ENCODE peak calls at places on chromosomes 11 and 22, in four cellular contexts. A is SK-N-SH, D is WTC11, Q is H1. U is an unnamed sample.

GRCh38 chr22:49321477-49322055 is 506.1 kb downstream of the BRD1 start:
- DNase-seq in D (no peak), Q (no peak), A (peak), U (no peak)

GRCh38 chr22:27300661-27301285 is 500.8 kb downstream of the MN1 start:
- DNase-seq in A (no peak), D (no peak), Q (no peak), U (no peak)

GRCh38 chr11:131867457-131868257 is 497.2 kb downstream of the NTM start:
- DNase-seq in D (peak), Q (peak), A (peak), U (no peak)

GRCh38 chr11:41431784-41432183 is 27.7 kb downstream of the LRRC4C start:
- DNase-seq in A (peak), Q (no peak), D (peak), U (peak)

GRCh38 chr11:72058416-72059034 is 21.8 kb downstream of the NUMA1 start:
- DNase-seq in D (no peak), Q (no peak), A (no peak), U (no peak)

GRCh38 chr22:30361916-30362631 is 5.3 kb downstream of the CCDC157 start:
- DNase-seq in A (no peak), Q (no peak), D (no peak), U (no peak)

GRCh38 chr11:10778217-10778970 is 27.3 kb downstream of the CTR9 start:
- DNase-seq in Q (no peak), A (peak), D (no peak), U (no peak)

GRCh38 chr11:63670077-63670737 is 969 bp downstream of the ATL3 start:
- DNase-seq in A (no peak), Q (no peak), D (no peak), U (no peak)

GRCh38 chr11:72812604-72812967 is 1.6 kb upstream of the ATG16L2 start:
- DNase-seq in A (no peak), D (no peak), Q (no peak), U (no peak)

GRCh38 chr11:116199182-116199581 is 573.6 kb downstream of the BUD13 start:
- DNase-seq in A (peak), Q (no peak), D (no peak), U (no peak)

GRCh38 chr11:8682219-8683114 is at the start of the genes RPL27A and TRIM66:
- DNase-seq in Q (peak), A (peak), D (peak), U (peak)

GRCh38 chr11:44729718-44730117 is 3.0 kb downstream of the TSPAN18 start:
- DNase-seq in D (no peak), Q (no peak), A (no peak), U (no peak)

GRCh38 chr11:96389604-96390402 is at the start of the genes CCDC82 and JRKL:
- DNase-seq in A (peak), Q (peak), D (peak), U (peak)

GRCh38 chr11:6481924-6482275 is 599 bp downstream of the TIMM10B start:
- DNase-seq in Q (no peak), D (no peak), A (no peak), U (no peak)

GRCh38 chr22:30021338-30021737 is 58.9 kb upstream of the HORMAD2 start:
- DNase-seq in Q (no peak), D (no peak), A (no peak), U (no peak)

GRCh38 chr11:80593981-80594380 is 1153.2 kb upstream of the TENM4 start:
- DNase-seq in A (no peak), D (no peak), Q (no peak), U (no peak)

GRCh38 chr11:68610452-68611116 is 73.8 kb upstream of the GAL start:
- DNase-seq in A (peak), Q (no peak), D (no peak), U (no peak)

GRCh38 chr11:60859616-60860250 is 4.0 kb upstream of the PTGDR2 start:
- DNase-seq in A (no peak), D (no peak), Q (no peak), U (no peak)

GRCh38 chr11:34679681-34680080 is 58.8 kb downstream of the EHF start:
- DNase-seq in Q (no peak), D (no peak), A (no peak), U (no peak)

GRCh38 chr11:460331-461199 is 10.5 kb downstream of the PTDSS2 start:
- DNase-seq in Q (no peak), A (no peak), D (no peak), U (peak)

GRCh38 chr11:15616130-15617105 is 501.7 kb downstream of the INSC start:
- DNase-seq in D (no peak), A (peak), Q (no peak), U (no peak)

GRCh38 chr11:123560001-123560400 is 94.4 kb downstream of the SCN3B start:
- DNase-seq in D (no peak), A (peak), Q (no peak), U (no peak)

GRCh38 chr11:95152878-95153856 is 63.5 kb downstream of the ENDOD1 start:
- DNase-seq in A (no peak), Q (no peak), D (no peak), U (peak)

GRCh38 chr22:49011769-49012598 is 815.7 kb downstream of the BRD1 start:
- DNase-seq in D (no peak), A (peak), Q (no peak), U (no peak)

GRCh38 chr11:9351956-9352355 is 32.5 kb upstream of the IPO7 start:
- DNase-seq in D (no peak), Q (no peak), A (no peak), U (no peak)

GRCh38 chr22:46251816-46252380 is 1.8 kb upstream of the CDPF1 start:
- DNase-seq in Q (no peak), A (no peak), D (no peak), U (no peak)

GRCh38 chr11:45092901-45093760 is 53.3 kb upstream of the PRDM11 start:
- DNase-seq in A (no peak), Q (no peak), D (no peak), U (no peak)

GRCh38 chr11:22165087-22165486 is 27.8 kb upstream of the ANO5 start:
- DNase-seq in A (no peak), D (no peak), Q (no peak), U (no peak)

GRCh38 chr11:121473064-121473777 is 20.5 kb upstream of the SORL1-AS1 start:
- DNase-seq in Q (no peak), D (no peak), A (no peak), U (no peak)

GRCh38 chr22:50141462-50141861 is 29.1 kb upstream of the PANX2 start:
- DNase-seq in D (no peak), A (no peak), Q (no peak), U (no peak)

GRCh38 chr11:40100204-40100603 is 1359.2 kb downstream of the LRRC4C start:
- DNase-seq in Q (no peak), A (no peak), D (no peak), U (no peak)

GRCh38 chr22:41596776-41597634 is 7.4 kb upstream of the PMM1 start:
- DNase-seq in D (peak), A (peak), Q (peak), U (peak)

GRCh38 chr11:72293391-72293790 is 49.4 kb upstream of the PHOX2A start:
- DNase-seq in D (no peak), Q (no peak), A (no peak), U (no peak)

GRCh38 chr11:76397383-76397782 is 16.3 kb downstream of the GVQW3 start:
- DNase-seq in A (no peak), Q (no peak), D (no peak), U (no peak)

GRCh38 chr22:19980766-19981165 is 35.9 kb downstream of the ARVCF start:
- DNase-seq in D (no peak), A (no peak), Q (no peak), U (no peak)
- TF ChIP-seq TEAD4 in D (no peak), A (no peak), Q (no peak), U (no peak)

GRCh38 chr11:66008468-66009101 is 3.2 kb upstream of the CST6 start:
- DNase-seq in D (no peak), Q (no peak), A (no peak), U (no peak)
- TF ChIP-seq TEAD4 in D (no peak), Q (no peak), A (no peak), U (no peak)

DNA sequence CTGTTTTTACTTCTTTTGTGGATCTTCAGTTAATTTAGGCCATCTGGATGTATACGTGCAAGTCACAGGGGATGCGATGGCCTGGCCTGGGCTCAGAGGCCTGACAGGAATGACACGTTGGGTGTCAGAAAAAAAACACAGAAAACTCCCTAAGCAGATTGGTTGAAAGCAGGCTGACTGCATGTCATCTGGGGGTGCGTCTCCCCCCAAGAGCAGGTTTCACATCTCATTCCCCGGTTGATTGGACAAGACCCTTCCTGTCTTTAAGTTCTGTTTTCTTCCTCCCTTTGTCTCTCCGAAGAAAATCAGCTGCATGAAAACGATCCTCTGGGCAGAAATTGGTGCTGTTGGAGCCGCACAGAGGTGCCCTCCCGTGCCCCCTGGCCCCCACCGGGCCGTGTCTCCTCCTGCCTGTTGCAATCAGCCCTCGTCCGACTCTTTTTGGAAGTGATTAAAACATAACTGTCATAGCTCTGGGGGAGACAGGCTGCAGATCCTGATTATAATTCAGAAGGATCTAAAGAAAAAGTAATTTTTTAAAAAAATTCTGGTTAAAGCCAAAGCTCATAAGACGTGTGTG is 71.8 kb upstream of the PARVG start:
- DNase-seq in A (no peak), Q (no peak), D (no peak), U (no peak)
- TF ChIP-seq TEAD4 in A (no peak), Q (no peak), D (no peak), U (no peak)

GRCh38 chr11:69644962-69645675 is 4.2 kb downstream of the CCND1 start:
- DNase-seq in Q (no peak), A (peak), D (no peak), U (no peak)
- TF ChIP-seq TEAD4 in Q (no peak), A (no peak), D (no peak), U (no peak)

GRCh38 chr11:120308081-120308480 is 17.0 kb upstream of the TLCD5 start:
- DNase-seq in A (no peak), D (no peak), Q (no peak), U (no peak)
- TF ChIP-seq TEAD4 in A (no peak), D (no peak), Q (no peak), U (no peak)

DNA sequence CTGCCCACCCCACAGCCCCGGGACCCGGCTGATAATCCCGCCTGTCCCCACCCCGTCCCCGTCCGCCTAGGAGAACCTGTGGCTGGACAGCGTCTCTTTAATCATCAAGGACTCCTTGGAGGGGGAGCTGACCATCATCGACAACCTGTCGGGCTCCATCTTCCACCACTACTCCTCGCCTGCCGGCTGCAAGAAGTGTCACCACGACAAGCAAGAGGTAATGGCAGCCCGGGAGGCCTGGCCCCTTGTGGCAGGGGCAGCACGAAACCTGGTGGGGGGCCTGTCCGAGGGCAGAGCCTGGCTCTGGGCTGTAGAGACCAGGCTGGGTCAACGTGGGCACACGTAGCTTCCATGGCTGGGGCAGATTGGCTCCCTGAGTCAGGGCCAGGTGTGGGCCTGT is 109.1 kb downstream of the CACNA1I start:
- DNase-seq in A (no peak), Q (no peak), D (no peak), U (no peak)
- TF ChIP-seq TEAD4 in A (no peak), Q (no peak), D (no peak), U (no peak)

GRCh38 chr11:13313005-13313819 is 35.6 kb downstream of the BMAL1 start:
- DNase-seq in A (no peak), Q (no peak), D (no peak), U (no peak)

GRCh38 chr11:13309156-13309555 is 31.6 kb downstream of the BMAL1 start:
- DNase-seq in Q (no peak), A (no peak), D (no peak), U (no peak)

GRCh38 chr11:13310443-13310842 is 32.9 kb downstream of the BMAL1 start:
- DNase-seq in A (no peak), D (no peak), Q (no peak), U (no peak)

GRCh38 chr11:13308704-13309103 is 31.1 kb downstream of the BMAL1 start:
- DNase-seq in D (no peak), Q (no peak), A (no peak), U (no peak)

GRCh38 chr11:13311570-13311969 is 34.0 kb downstream of the BMAL1 start:
- DNase-seq in A (no peak), D (no peak), Q (no peak), U (no peak)
- TF ChIP-seq TEAD4 in A (no peak), D (no peak), Q (no peak), U (no peak)

U was measured in K562.